ENCODE peak calls at places on chromosomes 7 and 10, in seven cellular contexts. W is nephron progenitor cell, C is ecto neural progenitor cell, Y is OCI-M1, Z is endothelial cell of umbilical vein, K is GDM1, F is GM13976. S is an unnamed sample.

GRCh38 chr7:77903597-77903996 is 105.0 kb downstream of the PHTF2 start:
- DNase-seq in W (no peak), C (no peak), Y (peak), Z (no peak), K (no peak), F (peak), S (no peak)

GRCh38 chr7:33807779-33808482 is 97.4 kb upstream of the BMPER start:
- DNase-seq in W (peak), C (no peak), Y (no peak), Z (peak), K (no peak), F (peak), S (peak)

GRCh38 chr7:601573-602340 is 82.1 kb upstream of the PDGFA start:
- DNase-seq in W (peak), C (no peak), Y (no peak), Z (peak), K (peak), F (peak), S (no peak)

GRCh38 chr10:60569681-60570080 is 180.0 kb upstream of the ANK3 start:
- DNase-seq in W (no peak), C (no peak), Y (no peak), Z (no peak), K (no peak), F (no peak), S (no peak)

GRCh38 chr10:71075066-71075758 is 137.2 kb upstream of the UNC5B start:
- DNase-seq in W (peak), C (peak), Y (no peak), Z (no peak), K (no peak), F (no peak), S (peak)

GRCh38 chr7:34165466-34165865 is 260.1 kb downstream of the BMPER start:
- DNase-seq in W (no peak), C (no peak), Y (no peak), Z (no peak), K (no peak), F (no peak), S (no peak)

GRCh38 chr10:78658645-78659632 is 409.8 kb upstream of the ZMIZ1 start:
- DNase-seq in W (no peak), C (no peak), Y (no peak), Z (no peak), K (no peak), F (no peak), S (no peak)

GRCh38 chr10:19788075-19788686 is 28.1 kb upstream of the PLXDC2 start:
- DNase-seq in W (peak), C (no peak), Y (peak), Z (peak), K (peak), F (no peak), S (no peak)

GRCh38 chr10:79387466-79387973 is 40.3 kb downstream of the PPIF start:
- DNase-seq in W (no peak), C (no peak), Y (no peak), Z (no peak), K (no peak), F (peak), S (peak)

GRCh38 chr10:12419279-12419847 is 70.0 kb downstream of the CAMK1D start:
- DNase-seq in W (no peak), C (no peak), Y (peak), Z (peak), K (peak), F (peak), S (no peak)

GRCh38 chr10:34181545-34182300 is 633.4 kb downstream of the PARD3 start:
- DNase-seq in W (peak), C (peak), Y (no peak), Z (peak), K (no peak), F (no peak), S (peak)

GRCh38 chr10:73244866-73245477 is 2.1 kb downstream of the DNAJC9 start:
- DNase-seq in W (no peak), C (no peak), Y (peak), Z (peak), K (peak), F (no peak), S (no peak)

GRCh38 chr10:102432162-102432950 is at the start of gene CUEDC2:
- DNase-seq in W (peak), C (peak), Y (peak), Z (peak), K (peak), F (peak), S (peak)

GRCh38 chr10:122232781-122233180 is 38.3 kb upstream of the BTBD16 start:
- DNase-seq in W (no peak), C (no peak), Y (no peak), Z (no peak), K (no peak), F (no peak), S (no peak)

GRCh38 chr7:36349626-36350025 is 40.0 kb upstream of the ANLN start:
- DNase-seq in W (no peak), C (no peak), Y (no peak), Z (no peak), K (no peak), F (no peak), S (no peak)

GRCh38 chr7:69070476-69070875 is 527.8 kb upstream of the AUTS2 start:
- DNase-seq in W (no peak), C (no peak), Y (no peak), Z (no peak), K (no peak), F (no peak), S (peak)

GRCh38 chr7:2009541-2010001 is 223.2 kb downstream of the MAD1L1 start:
- DNase-seq in W (no peak), C (no peak), Y (no peak), Z (no peak), K (no peak), F (no peak), S (peak)

GRCh38 chr7:132548489-132549078 is 27.7 kb downstream of the PLXNA4 start:
- DNase-seq in W (no peak), C (no peak), Y (no peak), Z (peak), K (no peak), F (no peak), S (no peak)

GRCh38 chr7:151247611-151248176 is 800 bp downstream of the SMARCD3 start:
- DNase-seq in W (peak), C (peak), Y (no peak), Z (no peak), K (no peak), F (no peak), S (peak)

GRCh38 chr7:155363146-155363539 is 65.5 kb downstream of the INSIG1 start:
- DNase-seq in W (no peak), C (no peak), Y (no peak), Z (no peak), K (no peak), F (no peak), S (no peak)

S was measured in islet precursor cell.